ENCODE peak calls at places on chromosomes 6 and 20, in six cellular contexts. One of them, this sample, is unnamed.

GRCh38 chr20:49483018-49483705 is 694 bp upstream of the KCNB1 start:
- DNase-seq in GF-D8: no peak
- DNase-seq in H54: no peak
- DNase-seq in iris pigment epithelial cell: no peak
- DNase-seq in NCI-H187: no peak
- DNase-seq in ureter: no peak
- DNase-seq in this sample: no peak

GRCh38 chr6:87968435-87969278 is 79.0 kb upstream of the SPACA1 start:
- DNase-seq in ureter: peak; percentile 45
- DNase-seq in GF-D8: no peak
- DNase-seq in iris pigment epithelial cell: peak; percentile 21
- DNase-seq in H54: no peak
- DNase-seq in NCI-H187: no peak
- DNase-seq in this sample: no peak

GRCh38 chr20:7702141-7702540 is 238.1 kb downstream of the HAO1 start:
- DNase-seq in NCI-H187: no peak
- DNase-seq in H54: no peak
- DNase-seq in GF-D8: no peak
- DNase-seq in ureter: no peak
- DNase-seq in iris pigment epithelial cell: peak; percentile 11
- DNase-seq in this sample: no peak

GRCh38 chr6:143743256-143744166 is 65.7 kb downstream of the PHACTR2 start:
- DNase-seq in NCI-H187: peak; percentile 27
- DNase-seq in H54: no peak
- DNase-seq in iris pigment epithelial cell: peak; percentile 34
- DNase-seq in ureter: no peak
- DNase-seq in GF-D8: no peak
- DNase-seq in this sample: no peak

GRCh38 chr20:4455301-4455701 is 266.4 kb upstream of the PRND start:
- DNase-seq in GF-D8: no peak
- DNase-seq in H54: no peak
- DNase-seq in iris pigment epithelial cell: no peak
- DNase-seq in NCI-H187: no peak
- DNase-seq in ureter: no peak
- DNase-seq in this sample: no peak

GRCh38 chr6:47047097-47047478 is 5.0 kb upstream of the ADGRF1 start:
- DNase-seq in NCI-H187: no peak
- DNase-seq in iris pigment epithelial cell: no peak
- DNase-seq in H54: no peak
- DNase-seq in ureter: no peak
- DNase-seq in GF-D8: no peak
- DNase-seq in this sample: no peak

GRCh38 chr20:46348972-46349741 is 40.9 kb upstream of the CDH22 start:
- DNase-seq in H54: peak; percentile 69
- DNase-seq in ureter: no peak
- DNase-seq in GF-D8: no peak
- DNase-seq in NCI-H187: peak; percentile 35
- DNase-seq in iris pigment epithelial cell: peak; percentile 41
- DNase-seq in this sample: peak; percentile 59

GRCh38 chr6:119440953-119441352 is 91.4 kb upstream of the MAN1A1 start:
- DNase-seq in H54: no peak
- DNase-seq in iris pigment epithelial cell: no peak
- DNase-seq in ureter: no peak
- DNase-seq in NCI-H187: no peak
- DNase-seq in GF-D8: no peak
- DNase-seq in this sample: no peak

GRCh38 chr6:21438237-21438985 is 155.1 kb upstream of the SOX4 start:
- DNase-seq in ureter: no peak
- DNase-seq in GF-D8: peak; percentile 29
- DNase-seq in H54: peak; percentile 5
- DNase-seq in NCI-H187: no peak
- DNase-seq in iris pigment epithelial cell: peak; percentile 14
- DNase-seq in this sample: no peak